ENCODE peak calls at places on chromosomes 1 and 21, in four cellular contexts. E is CD8-positive, alpha-beta memory T cell; J is cardiac muscle cell; C is fibroblast of the aortic adventitia. I is an unnamed sample.

GRCh38 chr1:89945852-89946476 is 48.9 kb upstream of the ZNF326 start:
- DNase-seq in C (no peak), E (no peak), J (no peak), I (no peak)

GRCh38 chr1:220788900-220789299 is 2.2 kb downstream of the MTARC1 start:
- DNase-seq in E (no peak), J (no peak), C (no peak), I (no peak)

GRCh38 chr1:235011064-235011598 is 117.5 kb downstream of the TOMM20 start:
- DNase-seq in C (no peak), E (peak), J (no peak), I (no peak)

GRCh38 chr1:65792671-65793358 is at the start of gene PDE4B:
- DNase-seq in J (peak), E (no peak), C (no peak), I (no peak)

GRCh38 chr21:41422546-41423372 is 3.3 kb upstream of the MX1 start:
- DNase-seq in E (no peak), C (no peak), J (no peak), I (no peak)

GRCh38 chr1:160814316-160814715 is 18.3 kb downstream of the LY9 start:
- DNase-seq in C (no peak), E (no peak), J (no peak), I (no peak)

GRCh38 chr1:119046429-119047039 is 58.4 kb upstream of the TBX15 start:
- DNase-seq in E (no peak), J (no peak), C (peak), I (no peak)

GRCh38 chr21:46247699-46248460 is 19.3 kb upstream of the LSS start:
- DNase-seq in J (no peak), C (no peak), E (no peak), I (no peak)

GRCh38 chr1:149845416-149845815 is 54.0 kb upstream of the BOLA1 start:
- DNase-seq in C (no peak), J (peak), E (no peak), I (no peak)

GRCh38 chr1:203058674-203058931 is 27.2 kb downstream of the MYOG start:
- DNase-seq in E (no peak), J (no peak), C (no peak), I (no peak)

GRCh38 chr21:44886113-44887075 is 12.9 kb upstream of the PTTG1IP start:
- DNase-seq in E (peak), C (no peak), J (no peak), I (no peak)

GRCh38 chr1:87327362-87328120 is 1.1 kb upstream of the LMO4 start:
- DNase-seq in E (no peak), C (peak), J (no peak), I (no peak)

GRCh38 chr1:45340816-45341215 is 576 bp upstream of the MUTYH start:
- DNase-seq in E (no peak), C (peak), J (no peak), I (no peak)

GRCh38 chr1:150110066-150110465 is 39.6 kb upstream of the PLEKHO1 start:
- DNase-seq in E (no peak), J (no peak), C (no peak), I (no peak)

DNA sequence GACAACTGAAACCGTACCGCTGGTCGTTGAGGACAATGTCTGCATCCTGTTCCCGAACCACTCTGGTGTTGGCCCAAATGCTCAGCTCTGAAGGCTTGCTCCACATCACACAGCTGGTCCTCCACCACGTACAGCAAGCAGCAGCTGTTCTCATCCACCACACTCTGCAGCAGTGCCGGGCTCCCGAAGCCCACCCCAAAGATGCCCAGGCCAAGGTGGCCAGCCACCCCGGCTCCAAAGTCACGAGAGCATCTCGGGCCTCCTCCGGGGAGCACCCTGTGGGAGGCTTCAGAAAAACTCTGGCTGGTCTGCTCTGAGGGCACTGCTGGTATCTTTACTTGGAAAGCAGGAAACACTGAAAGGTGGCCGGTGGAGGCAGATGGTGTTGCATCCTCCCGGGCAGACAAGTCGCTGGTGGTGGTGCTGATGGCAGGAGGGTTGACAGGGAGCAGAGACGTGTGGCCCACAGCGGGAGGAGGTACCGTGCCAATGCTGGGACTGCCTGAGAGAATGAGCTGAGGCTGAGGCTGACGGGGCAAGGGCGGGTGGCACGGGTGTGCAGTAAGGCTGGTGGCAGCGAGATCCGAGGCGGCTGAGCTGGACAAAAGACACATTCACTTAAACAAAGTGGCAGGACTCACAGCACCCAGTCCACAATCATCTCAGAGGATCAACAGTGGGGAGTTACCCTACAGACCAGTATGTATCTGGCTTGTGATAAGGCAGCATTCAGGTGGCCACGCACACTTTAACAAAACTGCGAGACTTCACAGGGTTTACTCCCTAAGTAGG is 6.5 kb upstream of the CCDC27 start:
- DNase-seq in C (no peak), J (no peak), E (peak), I (no peak)
- H3K4me3 ChIP-seq in C (peak), J (no peak), E (peak), I (no peak)

GRCh38 chr1:23910553-23911246 is 2.5 kb downstream of the CNR2 start:
- DNase-seq in E (no peak), C (no peak), J (no peak), I (no peak)
- H3K4me3 ChIP-seq in E (no peak), C (no peak), J (no peak), I (no peak)

GRCh38 chr1:92536593-92537332 is 50.0 kb upstream of the GFI1 start:
- DNase-seq in C (peak), J (no peak), E (no peak), I (no peak)
- H3K4me3 ChIP-seq in C (no peak), J (no peak), E (peak), I (no peak)

GRCh38 chr1:41868241-41868953 is 50.3 kb downstream of the HIVEP3 start:
- DNase-seq in C (no peak), J (no peak), E (no peak), I (no peak)

GRCh38 chr1:41862411-41863221 is 56.1 kb downstream of the HIVEP3 start:
- DNase-seq in J (no peak), C (peak), E (no peak), I (no peak)

GRCh38 chr1:41864471-41865040 is 54.2 kb downstream of the HIVEP3 start:
- DNase-seq in E (no peak), J (no peak), C (peak), I (no peak)

GRCh38 chr1:41863683-41864082 is 55.0 kb downstream of the HIVEP3 start:
- DNase-seq in C (no peak), E (no peak), J (no peak), I (no peak)

DNA sequence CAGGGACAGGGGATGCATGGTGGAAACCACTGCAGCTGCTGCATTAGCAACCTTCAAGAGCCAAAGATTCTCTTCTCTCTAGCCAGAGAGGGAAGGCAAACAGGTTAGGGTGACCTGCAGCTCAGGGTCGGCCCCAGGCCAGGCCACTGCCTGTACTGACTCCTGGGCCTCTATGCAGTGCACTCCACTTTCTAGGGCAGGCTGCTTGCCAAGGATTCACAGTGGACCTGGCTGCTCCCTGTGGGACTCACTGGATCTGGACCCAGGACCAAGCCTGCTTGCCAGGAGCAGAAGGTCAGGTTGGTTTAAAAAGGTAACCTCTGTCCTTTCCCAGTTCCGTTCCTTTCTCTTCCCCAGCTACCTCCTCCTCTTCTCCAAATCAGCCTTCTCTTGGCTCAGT is 52.4 kb downstream of the HIVEP3 start:
- DNase-seq in E (no peak), J (no peak), C (no peak), I (no peak)
- H3K4me3 ChIP-seq in E (no peak), J (no peak), C (no peak), I (no peak)

DNA sequence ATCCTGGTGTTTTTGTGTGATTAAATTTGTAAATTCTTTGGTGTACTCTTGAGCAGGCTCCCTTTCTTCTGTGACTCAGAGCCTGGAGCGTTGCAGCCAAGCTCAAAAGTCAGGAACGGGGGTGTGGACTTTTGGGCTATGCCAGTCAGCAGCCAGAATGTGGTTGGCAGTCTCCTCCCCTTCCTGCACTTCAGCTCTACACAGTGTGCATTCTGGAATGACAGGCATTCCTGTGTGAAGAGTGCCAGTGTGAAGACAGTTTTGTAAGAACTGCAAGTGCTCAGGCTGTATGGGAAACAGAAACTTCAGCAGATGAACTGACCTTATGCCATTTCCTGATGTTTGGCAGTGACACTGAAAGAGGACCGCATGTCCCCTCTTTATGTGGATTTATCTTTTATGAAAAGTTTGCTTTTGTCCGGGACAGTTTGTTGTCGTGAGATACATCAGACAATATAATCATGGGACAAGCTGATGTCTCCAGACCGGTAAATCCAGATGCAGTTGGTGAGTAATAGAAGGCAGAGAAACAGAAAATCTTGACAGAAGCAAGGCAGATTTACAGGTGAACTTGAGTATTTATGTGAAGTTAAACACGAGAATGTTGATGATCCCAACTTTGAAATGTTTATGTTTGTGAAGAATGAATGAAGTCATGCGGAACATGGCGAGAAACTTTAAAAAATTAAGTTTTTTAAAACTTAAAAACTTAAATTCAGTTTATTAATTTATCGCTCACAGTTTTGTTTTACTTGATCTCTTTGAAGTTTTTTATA is 67.7 kb upstream of the RCC1 start:
- DNase-seq in C (peak), E (no peak), J (peak), I (peak)
- H3K4me3 ChIP-seq in C (peak), E (no peak), J (peak), I (peak)

GRCh38 chr1:231924183-231924582 is 297.6 kb downstream of the DISC1 start:
- DNase-seq in J (no peak), E (no peak), C (no peak), I (no peak)

GRCh38 chr1:231926340-231926739 is 299.8 kb downstream of the DISC1 start:
- DNase-seq in E (no peak), C (no peak), J (no peak), I (no peak)

GRCh38 chr1:231926933-231927332 is 300.3 kb downstream of the DISC1 start:
- DNase-seq in J (no peak), E (no peak), C (no peak), I (no peak)

GRCh38 chr1:231927431-231927830 is 300.8 kb downstream of the DISC1 start:
- DNase-seq in J (no peak), E (no peak), C (no peak), I (no peak)

GRCh38 chr1:231925864-231926263 is 299.3 kb downstream of the DISC1 start:
- DNase-seq in J (no peak), E (no peak), C (no peak), I (no peak)
- H3K4me3 ChIP-seq in J (no peak), E (no peak), C (no peak), I (no peak)

I was measured in AG04450.